ENCODE peak calls at places on chromosomes 5 and 9, in ten cellular contexts. F, B, J, A, T, Y, K, O, S and R are unnamed samples.

GRCh38 chr9:16413509-16414016 is 456.9 kb downstream of the BNC2 start:
- DNase-seq in F (peak; percentile 65), B (no peak), J (peak; percentile 97), A (peak; percentile 6), T (no peak), Y (no peak), K (no peak), O (peak; percentile 71), S (peak; percentile 95), R (no peak)

GRCh38 chr9:75382126-75382525 is 293.8 kb downstream of the OSTF1 start:
- DNase-seq in F (no peak), B (no peak), J (no peak), A (no peak), T (no peak), Y (no peak), K (no peak), O (no peak), S (no peak), R (no peak)

GRCh38 chr5:68028131-68028727 is 187.3 kb upstream of the PIK3R1 start:
- DNase-seq in F (no peak), B (no peak), J (no peak), A (no peak), T (no peak), Y (no peak), K (no peak), O (no peak), S (no peak), R (no peak)

GRCh38 chr5:134132372-134133212 is 18.1 kb downstream of the TCF7 start:
- DNase-seq in F (no peak), B (no peak), J (no peak), A (no peak), T (no peak), Y (no peak), K (peak; percentile 66), O (peak; percentile 37), S (no peak), R (peak; percentile 84)

GRCh38 chr5:84436866-84437265 is 52.2 kb upstream of the EDIL3 start:
- DNase-seq in F (no peak), B (no peak), J (no peak), A (no peak), T (no peak), Y (no peak), K (no peak), O (no peak), S (no peak), R (no peak)

GRCh38 chr5:34695275-34696032 is 39.3 kb downstream of the RAI14 start:
- DNase-seq in F (no peak), B (no peak), J (peak; percentile 17), A (no peak), T (no peak), Y (no peak), K (no peak), O (no peak), S (no peak), R (peak; percentile 35)

GRCh38 chr5:134592141-134592746 is 40.4 kb downstream of the SAR1B start:
- DNase-seq in F (no peak), B (no peak), J (peak; percentile 34), A (no peak), T (peak; percentile 60), Y (no peak), K (peak; percentile 56), O (no peak), S (no peak), R (peak; percentile 43)

GRCh38 chr5:95078868-95079267 is 206.0 kb downstream of the MCTP1 start:
- DNase-seq in F (no peak), B (no peak), J (no peak), A (no peak), T (no peak), Y (no peak), K (no peak), O (no peak), S (no peak), R (no peak)

GRCh38 chr5:132873119-132873929 is at the start of gene LEAP2:
- DNase-seq in F (no peak), B (no peak), J (peak; percentile 20), A (peak; percentile 29), T (peak; percentile 39), Y (peak; percentile 13), K (no peak), O (no peak), S (no peak), R (no peak)

GRCh38 chr5:82738681-82739080 is 338.5 kb downstream of the TMEM167A start:
- DNase-seq in F (no peak), B (no peak), J (no peak), A (no peak), T (no peak), Y (no peak), K (no peak), O (no peak), S (no peak), R (no peak)

GRCh38 chr5:73394610-73395009 is 54.0 kb downstream of the FOXD1 start:
- DNase-seq in F (no peak), B (no peak), J (peak; percentile 25), A (no peak), T (no peak), Y (no peak), K (no peak), O (no peak), S (no peak), R (no peak)

GRCh38 chr9:94011134-94011533 is 56.0 kb upstream of the BARX1 start:
- DNase-seq in F (no peak), B (no peak), J (peak; percentile 18), A (no peak), T (peak; percentile 41), Y (no peak), K (no peak), O (no peak), S (no peak), R (no peak)

GRCh38 chr5:147732552-147732883 is 50.0 kb downstream of the JAKMIP2 start:
- DNase-seq in F (no peak), B (no peak), J (no peak), A (no peak), T (no peak), Y (no peak), K (no peak), O (no peak), S (no peak), R (no peak)

GRCh38 chr5:126975791-126976190 is 54.6 kb downstream of the MARCHF3 start:
- DNase-seq in F (no peak), B (no peak), J (no peak), A (no peak), T (no peak), Y (no peak), K (no peak), O (no peak), S (no peak), R (no peak)

GRCh38 chr9:79164396-79164795 is 407.4 kb upstream of the TLE4 start:
- DNase-seq in F (no peak), B (no peak), J (no peak), A (no peak), T (peak; percentile 70), Y (no peak), K (no peak), O (no peak), S (no peak), R (no peak)

DNA sequence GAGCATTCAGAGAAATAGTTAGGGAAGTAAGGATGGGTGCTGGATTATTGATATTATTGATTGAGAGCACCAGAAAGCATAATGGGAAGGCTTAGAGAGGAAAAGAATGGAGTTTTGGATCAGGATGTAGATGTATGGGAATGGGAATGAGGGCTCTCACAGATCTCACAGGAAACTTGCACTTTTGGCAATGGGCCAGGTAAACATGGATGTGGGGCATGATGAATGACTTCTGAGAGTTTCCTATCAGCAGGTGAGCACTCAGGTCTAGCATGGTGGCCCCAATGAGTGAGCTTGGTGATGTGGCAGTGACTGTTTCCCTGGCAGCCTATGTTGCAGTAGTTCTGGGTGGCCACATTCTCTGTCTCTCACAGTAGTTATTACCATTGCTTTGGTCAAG is 283.8 kb downstream of the FBXL7 start:
- DNase-seq in F (no peak), B (no peak), J (no peak), A (no peak), T (no peak), Y (no peak), K (no peak), O (no peak), S (no peak), R (no peak)
- TF ChIP-seq CTCF in F (no peak), B (no peak), J (no peak), A (no peak), T (no peak), Y (no peak), K (no peak), O (no peak), S (no peak), R (no peak)

GRCh38 chr9:127578952-127579853 is 32.9 kb upstream of the STXBP1 start:
- DNase-seq in F (peak; percentile 84), B (peak; percentile 80), J (peak; percentile 98), A (peak; percentile 85), T (peak; percentile 87), Y (peak; percentile 85), K (peak; percentile 50), O (peak; percentile 95), S (peak; percentile 89), R (peak; percentile 66)
- TF ChIP-seq CTCF in F (peak; percentile 36), B (peak; percentile 36), J (peak; percentile 59), A (peak; percentile 32), T (peak; percentile 8), Y (no peak), K (no peak), O (peak; percentile 31), S (peak; percentile 37), R (no peak)

GRCh38 chr5:170773031-170773985 is 10.2 kb upstream of the GABRP start:
- DNase-seq in F (no peak), B (no peak), J (no peak), A (no peak), T (peak; percentile 75), Y (no peak), K (peak; percentile 41), O (no peak), S (no peak), R (no peak)

GRCh38 chr5:170769236-170769635 is 14.3 kb upstream of the GABRP start:
- DNase-seq in F (no peak), B (no peak), J (no peak), A (no peak), T (no peak), Y (no peak), K (no peak), O (no peak), S (no peak), R (no peak)

GRCh38 chr5:170769898-170770416 is 13.6 kb upstream of the GABRP start:
- DNase-seq in F (no peak), B (no peak), J (no peak), A (no peak), T (no peak), Y (no peak), K (no peak), O (no peak), S (no peak), R (no peak)

DNA sequence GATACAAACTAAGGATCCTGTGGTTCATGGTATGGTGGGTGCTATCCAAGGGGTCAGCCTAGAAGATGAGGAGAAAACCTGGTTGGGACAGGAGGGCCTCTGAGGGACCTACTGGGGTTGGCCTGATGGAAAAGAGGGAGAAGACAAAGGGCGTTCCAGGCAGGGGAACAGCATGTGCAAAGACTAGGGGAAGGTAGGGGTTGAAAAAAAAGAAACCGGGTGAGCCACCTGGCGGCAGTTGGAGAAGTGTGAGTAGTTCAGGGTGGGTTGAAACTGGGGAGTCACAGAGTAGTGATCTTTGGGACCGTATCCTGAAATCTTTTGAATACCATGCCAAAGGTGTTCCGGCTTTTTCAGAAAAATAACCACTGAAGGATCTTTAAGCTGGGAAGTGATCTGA is 8.7 kb upstream of the GABRP start:
- DNase-seq in F (no peak), B (no peak), J (no peak), A (no peak), T (no peak), Y (no peak), K (no peak), O (no peak), S (no peak), R (no peak)
- TF ChIP-seq CTCF in F (no peak), B (no peak), J (no peak), A (no peak), T (no peak), Y (no peak), K (no peak), O (no peak), S (no peak), R (no peak)

GRCh38 chr5:143036146-143036927 is 266.2 kb downstream of the ARHGAP26 start:
- DNase-seq in F (no peak), B (no peak), J (no peak), A (no peak), T (no peak), Y (no peak), K (no peak), O (no peak), S (no peak), R (peak; percentile 27)
- TF ChIP-seq CTCF in F (no peak), B (no peak), J (no peak), A (no peak), T (no peak), Y (no peak), K (no peak), O (no peak), S (no peak), R (no peak)